ENCODE peak calls at places on chromosomes 3 and 15, in five cellular contexts. E, Q, M, Z and J are unnamed samples.

GRCh38 chr15:24943361-24943760 is 11.4 kb upstream of the SNRPN start:
- DNase-seq in E (no peak), Q (no peak), M (no peak), Z (no peak), J (no peak)

GRCh38 chr15:73931441-73931840 is 5.2 kb downstream of the LOXL1 start:
- DNase-seq in E (no peak), Q (no peak), M (no peak), Z (no peak), J (no peak)

GRCh38 chr3:74561881-74562280 is 52.6 kb downstream of the CNTN3 start:
- DNase-seq in E (no peak), Q (no peak), M (no peak), Z (no peak), J (no peak)

GRCh38 chr3:151974067-151974466 is 100.6 kb downstream of the SUCNR1 start:
- DNase-seq in E (no peak), Q (no peak), M (no peak), Z (no peak), J (no peak)

GRCh38 chr3:177607596-177607995 is 410.3 kb upstream of the TBL1XR1 start:
- DNase-seq in E (no peak), Q (no peak), M (no peak), Z (no peak), J (no peak)

GRCh38 chr3:170809975-170810357 is 60.0 kb downstream of the RPL22L1 start:
- DNase-seq in E (no peak), Q (no peak), M (peak), Z (no peak), J (no peak)

GRCh38 chr3:193648542-193649076 is 55.6 kb downstream of the OPA1 start:
- DNase-seq in E (no peak), Q (no peak), M (no peak), Z (no peak), J (no peak)

GRCh38 chr3:128145279-128145678 is 8.0 kb upstream of the EEFSEC start:
- DNase-seq in E (no peak), Q (no peak), M (no peak), Z (no peak), J (peak)

GRCh38 chr3:50268703-50269451 is at the start of gene SEMA3B:
- DNase-seq in E (no peak), Q (no peak), M (peak), Z (peak), J (peak)

GRCh38 chr3:24222165-24222805 is 272.4 kb downstream of the THRB start:
- DNase-seq in E (no peak), Q (no peak), M (no peak), Z (no peak), J (no peak)

GRCh38 chr3:70360985-70361384 is 48.5 kb upstream of the MDFIC2 start:
- DNase-seq in E (no peak), Q (no peak), M (no peak), Z (no peak), J (no peak)

GRCh38 chr3:154421067-154421466 is 8.9 kb downstream of the GPR149 start:
- DNase-seq in E (no peak), Q (no peak), M (peak), Z (no peak), J (no peak)

GRCh38 chr3:171005648-171006047 is 20.9 kb downstream of the SLC2A2 start:
- DNase-seq in E (no peak), Q (no peak), M (no peak), Z (no peak), J (no peak)

GRCh38 chr3:177569823-177570657 is 372.8 kb upstream of the TBL1XR1 start:
- DNase-seq in E (no peak), Q (no peak), M (no peak), Z (no peak), J (no peak)

GRCh38 chr3:31193871-31194270 is 299.4 kb upstream of the GADL1 start:
- DNase-seq in E (no peak), Q (no peak), M (no peak), Z (no peak), J (no peak)

GRCh38 chr15:32994810-32995424 is 199.6 kb downstream of the FMN1 start:
- DNase-seq in E (peak), Q (no peak), M (no peak), Z (no peak), J (no peak)

GRCh38 chr3:146142757-146143156 is 18.2 kb downstream of the PLOD2 start:
- DNase-seq in E (no peak), Q (no peak), M (no peak), Z (no peak), J (peak)